ENCODE peak calls at places on chromosomes 7 and 10, in four cellular contexts. One of them, this sample, is unnamed.

GRCh38 chr10:18312385-18313145 is 172.3 kb downstream of the CACNB2 start:
- DNase-seq in stomach: no peak
- DNase-seq in pancreas: no peak
- DNase-seq in A549: peak; percentile 52
- DNase-seq in this sample: peak; percentile 70

GRCh38 chr10:43299579-43299978 is 32.7 kb upstream of the RASGEF1A start:
- DNase-seq in stomach: no peak
- DNase-seq in pancreas: no peak
- DNase-seq in A549: no peak
- DNase-seq in this sample: no peak

GRCh38 chr7:103551006-103551405 is 105.0 kb upstream of the SLC26A5 start:
- DNase-seq in stomach: no peak
- DNase-seq in pancreas: no peak
- DNase-seq in A549: no peak
- DNase-seq in this sample: no peak

GRCh38 chr7:107610353-107610752 is 30.3 kb downstream of the BCAP29 start:
- DNase-seq in stomach: no peak
- DNase-seq in pancreas: no peak
- DNase-seq in A549: no peak
- DNase-seq in this sample: peak; percentile 56

GRCh38 chr10:132848306-132848705 is 62.4 kb upstream of the NKX6-2 start:
- DNase-seq in stomach: peak; percentile 60
- DNase-seq in pancreas: no peak
- DNase-seq in A549: no peak
- DNase-seq in this sample: no peak

GRCh38 chr7:101517304-101517703 is 111.8 kb downstream of the MYL10 start:
- DNase-seq in stomach: no peak
- DNase-seq in pancreas: no peak
- DNase-seq in A549: no peak
- DNase-seq in this sample: no peak

GRCh38 chr10:60976687-60977086 is 32.7 kb upstream of the RHOBTB1 start:
- DNase-seq in stomach: no peak
- DNase-seq in pancreas: no peak
- DNase-seq in A549: no peak
- DNase-seq in this sample: no peak

GRCh38 chr7:64887756-64888508 is 15.1 kb upstream of the ZNF273 start:
- DNase-seq in stomach: peak; percentile 28
- DNase-seq in pancreas: peak; percentile 63
- DNase-seq in A549: no peak
- DNase-seq in this sample: peak; percentile 24

GRCh38 chr7:45240926-45241325 is 83.3 kb downstream of the RAMP3 start:
- DNase-seq in stomach: no peak
- DNase-seq in pancreas: no peak
- DNase-seq in A549: no peak
- DNase-seq in this sample: no peak

GRCh38 chr7:42015413-42015698 is 221.7 kb downstream of the GLI3 start:
- DNase-seq in stomach: no peak
- DNase-seq in pancreas: no peak
- DNase-seq in A549: no peak
- DNase-seq in this sample: no peak

GRCh38 chr10:30041394-30042105 is 17.8 kb downstream of the JCAD start:
- DNase-seq in stomach: no peak
- DNase-seq in pancreas: no peak
- DNase-seq in A549: no peak
- DNase-seq in this sample: no peak

GRCh38 chr7:151271699-151272355 is 23.3 kb upstream of the SMARCD3 start:
- DNase-seq in stomach: peak; percentile 44
- DNase-seq in pancreas: peak; percentile 46
- DNase-seq in A549: no peak
- DNase-seq in this sample: peak; percentile 85

GRCh38 chr7:69837387-69838068 is 239.3 kb downstream of the AUTS2 start:
- DNase-seq in stomach: no peak
- DNase-seq in pancreas: no peak
- DNase-seq in A549: no peak
- DNase-seq in this sample: peak; percentile 42
- H3K4me3 ChIP-seq in stomach: no peak overlapping the region
- H3K4me3 ChIP-seq in pancreas: no peak overlapping the region
- H3K4me3 ChIP-seq in A549: no peak overlapping the region
- H3K4me3 ChIP-seq in this sample: no peak overlapping the region

DNA sequence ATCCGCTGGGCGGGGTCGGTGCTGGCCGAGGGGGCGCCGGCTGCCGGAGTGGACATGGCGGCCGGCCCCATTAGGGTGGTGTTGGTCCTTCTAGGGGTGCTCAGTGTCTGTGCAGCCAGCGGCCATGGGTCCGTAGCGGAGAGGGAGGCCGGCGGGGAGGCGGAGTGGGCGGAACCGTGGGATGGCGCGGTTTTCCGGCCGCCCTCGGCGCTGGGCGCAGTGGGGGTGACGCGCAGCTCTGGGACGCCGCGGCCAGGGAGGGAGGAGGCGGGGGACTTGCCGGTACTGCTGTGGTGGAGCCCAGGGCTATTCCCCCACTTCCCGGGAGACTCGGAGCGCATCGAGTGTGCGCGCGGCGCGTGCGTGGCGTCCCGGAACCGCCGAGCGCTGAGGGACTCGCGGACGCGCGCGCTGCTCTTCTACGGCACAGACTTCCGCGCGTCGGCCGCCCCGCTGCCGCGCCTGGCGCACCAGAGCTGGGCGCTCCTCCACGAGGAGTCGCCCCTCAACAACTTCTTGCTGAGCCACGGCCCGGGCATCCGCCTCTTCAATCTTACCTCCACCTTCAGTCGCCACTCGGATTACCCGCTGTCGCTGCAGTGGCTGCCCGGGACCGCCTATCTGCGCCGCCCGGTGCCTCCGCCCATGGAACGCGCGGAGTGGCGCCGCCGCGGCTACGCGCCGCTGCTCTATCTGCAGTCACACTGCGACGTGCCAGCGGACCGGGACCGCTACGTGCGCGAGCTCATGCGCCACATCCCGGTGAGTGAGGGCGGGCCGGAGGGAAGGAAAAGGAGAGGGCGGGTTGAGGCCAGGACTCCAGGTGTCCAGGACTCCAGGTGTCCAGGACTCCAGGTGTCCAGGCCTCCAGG is 9.3 kb upstream of the CHCHD1 start:
- DNase-seq in stomach: peak; percentile 80
- DNase-seq in pancreas: peak; percentile 86
- DNase-seq in A549: peak; percentile 69
- DNase-seq in this sample: peak; percentile 83
- TF ChIP-seq CTCF in stomach: no peak
- TF ChIP-seq CTCF in pancreas: no peak
- TF ChIP-seq CTCF in A549: no peak
- TF ChIP-seq CTCF in this sample: peak; percentile 7

GRCh38 chr10:24952146-24952700 is at the start of gene PRTFDC1:
- DNase-seq in stomach: peak; percentile 49
- DNase-seq in pancreas: peak; percentile 29
- DNase-seq in A549: peak; percentile 60
- DNase-seq in this sample: peak; percentile 33
- H3K4me3 ChIP-seq in stomach: peak within 1 kb of the TSS; percentile 67
- H3K4me3 ChIP-seq in pancreas: peak within 1 kb of the TSS; percentile 63
- H3K4me3 ChIP-seq in A549: peak within 1 kb of the TSS; percentile 76
- H3K4me3 ChIP-seq in this sample: peak within 1 kb of the TSS; percentile 61

GRCh38 chr7:111730476-111731300 is 168.4 kb upstream of the IMMP2L start:
- DNase-seq in stomach: no peak
- DNase-seq in pancreas: no peak
- DNase-seq in A549: peak; percentile 20
- DNase-seq in this sample: peak; percentile 64
- TF ChIP-seq CTCF in stomach: no peak
- TF ChIP-seq CTCF in pancreas: no peak
- TF ChIP-seq CTCF in A549: peak; percentile 69
- TF ChIP-seq CTCF in this sample: peak; percentile 71

GRCh38 chr10:125037145-125037544 is 95.2 kb downstream of the ZRANB1 start:
- DNase-seq in stomach: no peak
- DNase-seq in pancreas: peak; percentile 85
- DNase-seq in A549: peak; percentile 91
- DNase-seq in this sample: peak; percentile 84

GRCh38 chr10:125033146-125033924 is 91.4 kb downstream of the ZRANB1 start:
- DNase-seq in stomach: no peak
- DNase-seq in pancreas: no peak
- DNase-seq in A549: no peak
- DNase-seq in this sample: no peak

GRCh38 chr10:125034671-125035070 is 92.7 kb downstream of the ZRANB1 start:
- DNase-seq in stomach: no peak
- DNase-seq in pancreas: no peak
- DNase-seq in A549: no peak
- DNase-seq in this sample: peak; percentile 39

GRCh38 chr10:125035588-125036298 is 93.8 kb downstream of the ZRANB1 start:
- DNase-seq in stomach: no peak
- DNase-seq in pancreas: no peak
- DNase-seq in A549: no peak
- DNase-seq in this sample: no peak

DNA sequence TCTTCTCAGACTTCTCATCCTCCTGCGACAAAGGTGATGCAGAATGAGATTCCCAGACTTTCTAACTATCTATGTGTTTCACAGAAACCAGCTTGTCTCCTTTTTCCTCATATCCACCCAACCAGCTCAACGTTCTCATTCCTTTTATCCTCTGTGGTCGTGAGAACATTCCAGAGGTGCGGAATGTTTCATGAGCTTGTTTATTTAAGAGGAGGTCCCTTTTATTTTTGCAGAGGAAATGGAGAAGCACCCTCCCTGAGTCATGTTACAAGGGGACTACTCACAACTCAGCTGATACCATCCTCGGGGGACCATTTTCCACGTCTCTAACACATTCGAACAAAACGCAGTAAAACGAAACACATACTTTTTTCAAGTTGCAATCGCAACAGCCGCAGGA is 93.2 kb downstream of the ZRANB1 start:
- DNase-seq in stomach: no peak
- DNase-seq in pancreas: no peak
- DNase-seq in A549: no peak
- DNase-seq in this sample: peak; percentile 91
- H3K4me3 ChIP-seq in stomach: no peak overlapping the region
- H3K4me3 ChIP-seq in pancreas: no peak overlapping the region
- H3K4me3 ChIP-seq in A549: no peak overlapping the region
- H3K4me3 ChIP-seq in this sample: peak overlapping the region; percentile 9

GRCh38 chr7:13115829-13116228 is 428.4 kb downstream of the ARL4A start:
- DNase-seq in stomach: no peak
- DNase-seq in pancreas: no peak
- DNase-seq in A549: no peak
- DNase-seq in this sample: no peak

GRCh38 chr7:13115157-13115772 is 427.8 kb downstream of the ARL4A start:
- DNase-seq in stomach: no peak
- DNase-seq in pancreas: no peak
- DNase-seq in A549: no peak
- DNase-seq in this sample: peak; percentile 52

GRCh38 chr7:13111230-13111629 is 423.8 kb downstream of the ARL4A start:
- DNase-seq in stomach: no peak
- DNase-seq in pancreas: no peak
- DNase-seq in A549: no peak
- DNase-seq in this sample: no peak

DNA sequence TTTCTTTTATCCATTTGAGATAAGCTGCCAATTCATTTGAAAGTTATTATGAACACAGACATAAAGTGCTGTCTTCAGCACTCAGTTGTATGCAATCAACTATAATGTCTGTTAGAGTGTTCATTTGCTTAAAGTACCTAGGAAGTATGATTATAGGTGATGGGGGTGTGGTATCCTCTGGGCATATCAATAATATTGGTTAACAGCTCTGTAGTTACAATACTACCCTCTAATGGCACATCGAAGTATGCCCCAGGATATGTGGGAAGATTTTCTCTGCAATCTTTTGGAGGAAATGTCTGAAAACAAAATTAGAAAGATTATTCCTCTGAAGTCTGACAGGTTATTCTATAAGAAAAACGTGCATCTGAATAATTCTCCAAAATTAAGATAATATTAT is 429.7 kb downstream of the ARL4A start:
- DNase-seq in stomach: no peak
- DNase-seq in pancreas: no peak
- DNase-seq in A549: peak; percentile 15
- DNase-seq in this sample: peak; percentile 63
- TF ChIP-seq CTCF in stomach: no peak
- TF ChIP-seq CTCF in pancreas: no peak
- TF ChIP-seq CTCF in A549: peak; percentile 71
- TF ChIP-seq CTCF in this sample: peak; percentile 70

GRCh38 chr7:5063698-5064097 is 18.0 kb downstream of the RBAK start:
- DNase-seq in stomach: no peak
- DNase-seq in pancreas: no peak
- DNase-seq in A549: no peak
- DNase-seq in this sample: no peak

GRCh38 chr7:5070206-5070605 is 24.5 kb downstream of the RBAK start:
- DNase-seq in stomach: no peak
- DNase-seq in pancreas: no peak
- DNase-seq in A549: no peak
- DNase-seq in this sample: no peak

GRCh38 chr7:5065107-5065407 is 19.4 kb downstream of the RBAK start:
- DNase-seq in stomach: no peak
- DNase-seq in pancreas: no peak
- DNase-seq in A549: no peak
- DNase-seq in this sample: no peak

GRCh38 chr7:5064391-5065106 is 18.9 kb downstream of the RBAK start:
- DNase-seq in stomach: no peak
- DNase-seq in pancreas: no peak
- DNase-seq in A549: no peak
- DNase-seq in this sample: peak; percentile 33
- H3K4me3 ChIP-seq in stomach: no peak overlapping the region
- H3K4me3 ChIP-seq in pancreas: no peak overlapping the region
- H3K4me3 ChIP-seq in A549: no peak overlapping the region
- H3K4me3 ChIP-seq in this sample: no peak overlapping the region